ENCODE peak calls at places on chromosomes 11 and 22, in eight cellular contexts. One of them, this sample, is unnamed.

GRCh38 chr11:70246196-70246595 is 24.3 kb upstream of the PPFIA1 start:
- DNase-seq in kidney: no peak
- DNase-seq in GM23338: no peak
- DNase-seq in lower lobe of right lung: no peak
- DNase-seq in A673: no peak
- DNase-seq in fibroblast of mammary gland: no peak
- DNase-seq in CD4-positive, CD25-positive, alpha-beta regulatory T cell: no peak
- DNase-seq in dorsolateral prefrontal cortex: no peak
- DNase-seq in this sample: no peak

GRCh38 chr11:12841946-12842630 is 167.0 kb upstream of the RASSF10 start:
- DNase-seq in kidney: no peak
- DNase-seq in GM23338: peak
- DNase-seq in lower lobe of right lung: no peak
- DNase-seq in A673: peak
- DNase-seq in fibroblast of mammary gland: peak
- DNase-seq in CD4-positive, CD25-positive, alpha-beta regulatory T cell: peak
- DNase-seq in dorsolateral prefrontal cortex: no peak
- DNase-seq in this sample: no peak

GRCh38 chr11:117188620-117189081 is 10.1 kb downstream of the SIDT2 start:
- DNase-seq in kidney: peak
- DNase-seq in GM23338: no peak
- DNase-seq in lower lobe of right lung: peak
- DNase-seq in A673: no peak
- DNase-seq in fibroblast of mammary gland: no peak
- DNase-seq in CD4-positive, CD25-positive, alpha-beta regulatory T cell: no peak
- DNase-seq in dorsolateral prefrontal cortex: peak
- DNase-seq in this sample: peak

GRCh38 chr11:93541884-93542752 is 1.1 kb downstream of the SMCO4 start:
- DNase-seq in kidney: peak
- DNase-seq in GM23338: peak
- DNase-seq in lower lobe of right lung: peak
- DNase-seq in A673: peak
- DNase-seq in fibroblast of mammary gland: peak
- DNase-seq in CD4-positive, CD25-positive, alpha-beta regulatory T cell: peak
- DNase-seq in dorsolateral prefrontal cortex: peak
- DNase-seq in this sample: peak

GRCh38 chr11:86746509-86746908 is 53.8 kb upstream of the PRSS23 start:
- DNase-seq in kidney: no peak
- DNase-seq in GM23338: no peak
- DNase-seq in lower lobe of right lung: no peak
- DNase-seq in A673: peak
- DNase-seq in fibroblast of mammary gland: no peak
- DNase-seq in CD4-positive, CD25-positive, alpha-beta regulatory T cell: no peak
- DNase-seq in dorsolateral prefrontal cortex: no peak
- DNase-seq in this sample: no peak

GRCh38 chr11:116874251-116874650 is 36.8 kb upstream of the APOA1 start:
- DNase-seq in kidney: no peak
- DNase-seq in GM23338: no peak
- DNase-seq in lower lobe of right lung: no peak
- DNase-seq in A673: no peak
- DNase-seq in fibroblast of mammary gland: peak
- DNase-seq in CD4-positive, CD25-positive, alpha-beta regulatory T cell: no peak
- DNase-seq in dorsolateral prefrontal cortex: no peak
- DNase-seq in this sample: no peak

GRCh38 chr11:109304159-109304558 is 117.8 kb upstream of the C11orf87 start:
- DNase-seq in kidney: no peak
- DNase-seq in GM23338: no peak
- DNase-seq in lower lobe of right lung: no peak
- DNase-seq in A673: no peak
- DNase-seq in fibroblast of mammary gland: peak
- DNase-seq in CD4-positive, CD25-positive, alpha-beta regulatory T cell: no peak
- DNase-seq in dorsolateral prefrontal cortex: no peak
- DNase-seq in this sample: no peak

GRCh38 chr22:47645450-47645914 is 883.0 kb downstream of the TBC1D22A start:
- DNase-seq in kidney: no peak
- DNase-seq in GM23338: no peak
- DNase-seq in lower lobe of right lung: no peak
- DNase-seq in A673: no peak
- DNase-seq in fibroblast of mammary gland: no peak
- DNase-seq in CD4-positive, CD25-positive, alpha-beta regulatory T cell: no peak
- DNase-seq in dorsolateral prefrontal cortex: no peak
- DNase-seq in this sample: no peak

GRCh38 chr11:122691751-122692150 is 36.2 kb downstream of the UBASH3B start:
- DNase-seq in kidney: no peak
- DNase-seq in GM23338: no peak
- DNase-seq in lower lobe of right lung: no peak
- DNase-seq in A673: no peak
- DNase-seq in fibroblast of mammary gland: no peak
- DNase-seq in CD4-positive, CD25-positive, alpha-beta regulatory T cell: no peak
- DNase-seq in dorsolateral prefrontal cortex: no peak
- DNase-seq in this sample: no peak

GRCh38 chr11:35347921-35348331 is 71.4 kb downstream of the SLC1A2 start:
- DNase-seq in kidney: no peak
- DNase-seq in GM23338: no peak
- DNase-seq in lower lobe of right lung: no peak
- DNase-seq in A673: peak
- DNase-seq in fibroblast of mammary gland: peak
- DNase-seq in CD4-positive, CD25-positive, alpha-beta regulatory T cell: no peak
- DNase-seq in dorsolateral prefrontal cortex: no peak
- DNase-seq in this sample: peak

GRCh38 chr11:77479746-77480352 is 6.0 kb upstream of the PAK1 start:
- DNase-seq in kidney: no peak
- DNase-seq in GM23338: peak
- DNase-seq in lower lobe of right lung: no peak
- DNase-seq in A673: no peak
- DNase-seq in fibroblast of mammary gland: no peak
- DNase-seq in CD4-positive, CD25-positive, alpha-beta regulatory T cell: no peak
- DNase-seq in dorsolateral prefrontal cortex: no peak
- DNase-seq in this sample: no peak

GRCh38 chr11:123249354-123249753 is 54.3 kb upstream of the CLMP start:
- DNase-seq in kidney: no peak
- DNase-seq in GM23338: no peak
- DNase-seq in lower lobe of right lung: no peak
- DNase-seq in A673: no peak
- DNase-seq in fibroblast of mammary gland: peak
- DNase-seq in CD4-positive, CD25-positive, alpha-beta regulatory T cell: no peak
- DNase-seq in dorsolateral prefrontal cortex: no peak
- DNase-seq in this sample: no peak

GRCh38 chr11:4134844-4135243 is 40.2 kb downstream of the RRM1 start:
- DNase-seq in kidney: no peak
- DNase-seq in GM23338: no peak
- DNase-seq in lower lobe of right lung: no peak
- DNase-seq in A673: no peak
- DNase-seq in fibroblast of mammary gland: peak
- DNase-seq in CD4-positive, CD25-positive, alpha-beta regulatory T cell: no peak
- DNase-seq in dorsolateral prefrontal cortex: no peak
- DNase-seq in this sample: no peak

GRCh38 chr11:95230054-95231034 is 658 bp downstream of the SESN3 start:
- DNase-seq in kidney: peak
- DNase-seq in GM23338: peak
- DNase-seq in lower lobe of right lung: no peak
- DNase-seq in A673: peak
- DNase-seq in fibroblast of mammary gland: peak
- DNase-seq in CD4-positive, CD25-positive, alpha-beta regulatory T cell: peak
- DNase-seq in dorsolateral prefrontal cortex: peak
- DNase-seq in this sample: no peak

GRCh38 chr22:44526431-44527115 is 28.5 kb upstream of the RTL6 start:
- DNase-seq in kidney: no peak
- DNase-seq in GM23338: no peak
- DNase-seq in lower lobe of right lung: no peak
- DNase-seq in A673: no peak
- DNase-seq in fibroblast of mammary gland: no peak
- DNase-seq in CD4-positive, CD25-positive, alpha-beta regulatory T cell: no peak
- DNase-seq in dorsolateral prefrontal cortex: no peak
- DNase-seq in this sample: no peak

GRCh38 chr11:110782616-110783015 is 70.4 kb upstream of the ARHGAP20 start:
- DNase-seq in kidney: no peak
- DNase-seq in GM23338: no peak
- DNase-seq in lower lobe of right lung: no peak
- DNase-seq in A673: no peak
- DNase-seq in fibroblast of mammary gland: no peak
- DNase-seq in CD4-positive, CD25-positive, alpha-beta regulatory T cell: no peak
- DNase-seq in dorsolateral prefrontal cortex: no peak
- DNase-seq in this sample: no peak

GRCh38 chr11:16603245-16603644 is 135.2 kb upstream of the C11orf58 start:
- DNase-seq in kidney: no peak
- DNase-seq in GM23338: peak
- DNase-seq in lower lobe of right lung: no peak
- DNase-seq in A673: no peak
- DNase-seq in fibroblast of mammary gland: no peak
- DNase-seq in CD4-positive, CD25-positive, alpha-beta regulatory T cell: no peak
- DNase-seq in dorsolateral prefrontal cortex: no peak
- DNase-seq in this sample: no peak

GRCh38 chr11:120696597-120696996 is 185.0 kb downstream of the GRIK4 start:
- DNase-seq in kidney: no peak
- DNase-seq in GM23338: peak
- DNase-seq in lower lobe of right lung: no peak
- DNase-seq in A673: no peak
- DNase-seq in fibroblast of mammary gland: no peak
- DNase-seq in CD4-positive, CD25-positive, alpha-beta regulatory T cell: no peak
- DNase-seq in dorsolateral prefrontal cortex: no peak
- DNase-seq in this sample: no peak

GRCh38 chr11:37370817-37371216 is 772.8 kb upstream of the RAG2 start:
- DNase-seq in kidney: no peak
- DNase-seq in GM23338: no peak
- DNase-seq in lower lobe of right lung: no peak
- DNase-seq in A673: no peak
- DNase-seq in fibroblast of mammary gland: no peak
- DNase-seq in CD4-positive, CD25-positive, alpha-beta regulatory T cell: no peak
- DNase-seq in dorsolateral prefrontal cortex: no peak
- DNase-seq in this sample: no peak

GRCh38 chr11:31805629-31806185 is 5.4 kb downstream of the PAX6 start:
- DNase-seq in kidney: no peak
- DNase-seq in GM23338: peak
- DNase-seq in lower lobe of right lung: no peak
- DNase-seq in A673: no peak
- DNase-seq in fibroblast of mammary gland: no peak
- DNase-seq in CD4-positive, CD25-positive, alpha-beta regulatory T cell: no peak
- DNase-seq in dorsolateral prefrontal cortex: no peak
- DNase-seq in this sample: peak
- H3K4me3 ChIP-seq in kidney: no peak
- H3K4me3 ChIP-seq in GM23338: peak
- H3K4me3 ChIP-seq in lower lobe of right lung: no peak
- H3K4me3 ChIP-seq in A673: no peak
- H3K4me3 ChIP-seq in fibroblast of mammary gland: no peak
- H3K4me3 ChIP-seq in CD4-positive, CD25-positive, alpha-beta regulatory T cell: no peak
- H3K4me3 ChIP-seq in dorsolateral prefrontal cortex: no peak
- H3K4me3 ChIP-seq in this sample: no peak

GRCh38 chr11:91792779-91793262 is 431.8 kb upstream of the FAT3 start:
- DNase-seq in kidney: no peak
- DNase-seq in GM23338: no peak
- DNase-seq in lower lobe of right lung: no peak
- DNase-seq in A673: no peak
- DNase-seq in fibroblast of mammary gland: no peak
- DNase-seq in CD4-positive, CD25-positive, alpha-beta regulatory T cell: no peak
- DNase-seq in dorsolateral prefrontal cortex: no peak
- DNase-seq in this sample: no peak
- H3K4me3 ChIP-seq in kidney: no peak
- H3K4me3 ChIP-seq in GM23338: no peak
- H3K4me3 ChIP-seq in lower lobe of right lung: no peak
- H3K4me3 ChIP-seq in A673: no peak
- H3K4me3 ChIP-seq in fibroblast of mammary gland: no peak
- H3K4me3 ChIP-seq in CD4-positive, CD25-positive, alpha-beta regulatory T cell: no peak
- H3K4me3 ChIP-seq in dorsolateral prefrontal cortex: no peak
- H3K4me3 ChIP-seq in this sample: no peak

GRCh38 chr22:31753005-31753633 is 700 bp upstream of the DEPDC5 start:
- DNase-seq in kidney: peak
- DNase-seq in GM23338: peak
- DNase-seq in lower lobe of right lung: peak
- DNase-seq in A673: no peak
- DNase-seq in fibroblast of mammary gland: no peak
- DNase-seq in CD4-positive, CD25-positive, alpha-beta regulatory T cell: no peak
- DNase-seq in dorsolateral prefrontal cortex: no peak
- DNase-seq in this sample: peak

GRCh38 chr22:31749636-31750364 is at the start of gene PRR14L:
- DNase-seq in kidney: peak
- DNase-seq in GM23338: peak
- DNase-seq in lower lobe of right lung: peak
- DNase-seq in A673: peak
- DNase-seq in fibroblast of mammary gland: peak
- DNase-seq in CD4-positive, CD25-positive, alpha-beta regulatory T cell: peak
- DNase-seq in dorsolateral prefrontal cortex: peak
- DNase-seq in this sample: peak

GRCh38 chr22:31748490-31748889 is 1.4 kb downstream of the PRR14L start:
- DNase-seq in kidney: no peak
- DNase-seq in GM23338: peak
- DNase-seq in lower lobe of right lung: no peak
- DNase-seq in A673: no peak
- DNase-seq in fibroblast of mammary gland: peak
- DNase-seq in CD4-positive, CD25-positive, alpha-beta regulatory T cell: peak
- DNase-seq in dorsolateral prefrontal cortex: no peak
- DNase-seq in this sample: no peak

GRCh38 chr22:31752096-31752847 is 1.5 kb upstream of the DEPDC5 start:
- DNase-seq in kidney: peak
- DNase-seq in GM23338: no peak
- DNase-seq in lower lobe of right lung: no peak
- DNase-seq in A673: no peak
- DNase-seq in fibroblast of mammary gland: no peak
- DNase-seq in CD4-positive, CD25-positive, alpha-beta regulatory T cell: no peak
- DNase-seq in dorsolateral prefrontal cortex: no peak
- DNase-seq in this sample: no peak

DNA sequence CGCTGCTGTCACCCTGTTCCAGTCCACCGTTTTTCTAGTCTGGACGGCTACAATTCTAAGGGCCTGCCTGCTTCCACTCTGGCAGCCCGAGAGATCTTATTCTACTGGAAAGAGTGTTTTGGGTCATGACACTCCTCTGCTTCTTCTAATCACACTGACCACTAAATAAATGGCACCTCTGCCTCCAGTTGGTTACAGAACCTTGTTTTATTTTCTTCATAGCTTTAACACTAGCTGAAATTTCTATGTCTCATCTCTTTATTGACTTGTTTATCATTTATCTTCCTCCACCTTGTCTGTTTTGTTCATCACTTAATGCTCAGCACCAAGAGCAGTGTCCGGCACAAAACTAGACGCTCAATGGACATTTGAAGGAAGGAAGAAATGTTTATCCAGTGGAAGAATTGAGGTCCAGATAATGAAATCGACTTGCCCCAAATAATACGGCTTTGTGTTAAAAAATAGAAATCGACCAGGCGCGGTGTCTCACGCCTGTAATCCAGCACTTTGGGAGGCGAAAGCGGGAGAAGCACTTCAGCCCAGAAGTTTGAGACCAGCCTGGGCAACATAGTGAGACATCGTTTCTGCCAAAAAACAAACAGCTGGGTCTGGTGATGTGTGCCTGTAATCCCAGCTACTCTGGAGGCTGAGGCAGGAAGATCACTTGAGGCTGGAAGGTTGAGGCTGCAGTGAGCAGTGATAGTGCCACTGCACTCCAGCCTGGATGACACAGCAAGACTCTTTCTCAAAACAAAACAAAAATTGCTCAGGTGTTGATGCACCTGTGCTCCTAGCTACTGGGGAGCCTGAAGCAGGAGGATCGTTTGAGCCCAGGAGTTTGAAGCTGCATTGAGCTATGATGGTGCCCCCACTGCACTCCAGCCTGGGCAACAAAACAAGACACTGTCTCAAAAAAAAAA is 693 bp upstream of the PRR14L start:
- DNase-seq in kidney: no peak
- DNase-seq in GM23338: no peak
- DNase-seq in lower lobe of right lung: no peak
- DNase-seq in A673: no peak
- DNase-seq in fibroblast of mammary gland: no peak
- DNase-seq in CD4-positive, CD25-positive, alpha-beta regulatory T cell: no peak
- DNase-seq in dorsolateral prefrontal cortex: no peak
- DNase-seq in this sample: no peak
- H3K4me3 ChIP-seq in kidney: peak
- H3K4me3 ChIP-seq in GM23338: peak
- H3K4me3 ChIP-seq in lower lobe of right lung: peak
- H3K4me3 ChIP-seq in A673: peak
- H3K4me3 ChIP-seq in fibroblast of mammary gland: peak
- H3K4me3 ChIP-seq in CD4-positive, CD25-positive, alpha-beta regulatory T cell: peak
- H3K4me3 ChIP-seq in dorsolateral prefrontal cortex: peak
- H3K4me3 ChIP-seq in this sample: no peak

GRCh38 chr11:15194671-15195415 is 80.1 kb downstream of the INSC start:
- DNase-seq in kidney: no peak
- DNase-seq in GM23338: no peak
- DNase-seq in lower lobe of right lung: no peak
- DNase-seq in A673: no peak
- DNase-seq in fibroblast of mammary gland: peak
- DNase-seq in CD4-positive, CD25-positive, alpha-beta regulatory T cell: no peak
- DNase-seq in dorsolateral prefrontal cortex: no peak
- DNase-seq in this sample: no peak
- H3K4me3 ChIP-seq in kidney: no peak
- H3K4me3 ChIP-seq in GM23338: no peak
- H3K4me3 ChIP-seq in lower lobe of right lung: no peak
- H3K4me3 ChIP-seq in A673: no peak
- H3K4me3 ChIP-seq in fibroblast of mammary gland: no peak
- H3K4me3 ChIP-seq in CD4-positive, CD25-positive, alpha-beta regulatory T cell: no peak
- H3K4me3 ChIP-seq in dorsolateral prefrontal cortex: no peak
- H3K4me3 ChIP-seq in this sample: no peak

This sample was measured in aorta.